ENCODE peak calls at places on chromosomes 11 and 22, in six cellular contexts. H, C, W, N, M and D are unnamed samples.

GRCh38 chr22:27153386-27153785 is 496.0 kb downstream of the MIAT start:
- DNase-seq in H (no peak), C (no peak), W (no peak), N (peak; percentile 25), M (no peak), D (no peak)

GRCh38 chr22:40193429-40194421 is 16.0 kb downstream of the TNRC6B start:
- DNase-seq in H (peak; percentile 71), C (no peak), W (no peak), N (peak; percentile 39), M (no peak), D (peak; percentile 49)

GRCh38 chr11:4087551-4087950 is 7.0 kb upstream of the RRM1 start:
- DNase-seq in H (no peak), C (no peak), W (no peak), N (peak; percentile 47), M (no peak), D (peak; percentile 50)

GRCh38 chr22:49352361-49353169 is 475.1 kb downstream of the BRD1 start:
- DNase-seq in H (no peak), C (no peak), W (no peak), N (no peak), M (no peak), D (no peak)

GRCh38 chr11:17351171-17351509 is 460 bp upstream of the NCR3LG1 start:
- DNase-seq in H (no peak), C (no peak), W (peak; percentile 14), N (no peak), M (no peak), D (no peak)

GRCh38 chr22:49753961-49754673 is 73.6 kb downstream of the BRD1 start:
- DNase-seq in H (no peak), C (no peak), W (no peak), N (no peak), M (peak; percentile 36), D (no peak)

GRCh38 chr11:110176366-110177056 is 83.3 kb downstream of the ZC3H12C start:
- DNase-seq in H (peak; percentile 74), C (no peak), W (no peak), N (peak; percentile 20), M (no peak), D (peak; percentile 40)

GRCh38 chr11:76426660-76427059 is 18.2 kb upstream of the EMSY start:
- DNase-seq in H (no peak), C (no peak), W (no peak), N (no peak), M (no peak), D (no peak)

GRCh38 chr11:58905141-58905715 is 34.1 kb upstream of the GLYATL1 start:
- DNase-seq in H (peak; percentile 38), C (no peak), W (no peak), N (peak; percentile 73), M (peak; percentile 27), D (peak; percentile 59)

GRCh38 chr22:22798232-22798616 is 89.4 kb upstream of the IGLL5 start:
- DNase-seq in H (no peak), C (no peak), W (no peak), N (no peak), M (no peak), D (no peak)

GRCh38 chr22:49995413-49996191 is 17.0 kb downstream of the IL17REL start:
- DNase-seq in H (no peak), C (no peak), W (no peak), N (no peak), M (no peak), D (no peak)

GRCh38 chr11:26158251-26158650 is 173.7 kb upstream of the ANO3 start:
- DNase-seq in H (no peak), C (no peak), W (no peak), N (no peak), M (no peak), D (no peak)

GRCh38 chr22:42769574-42770447 is 49.1 kb upstream of the A4GALT start:
- DNase-seq in H (peak; percentile 88), C (peak; percentile 38), W (no peak), N (peak; percentile 90), M (peak; percentile 89), D (peak; percentile 79)

GRCh38 chr22:30425616-30426394 is at the start of gene MTFP1:
- DNase-seq in H (peak; percentile 75), C (no peak), W (peak; percentile 70), N (peak; percentile 67), M (peak; percentile 72), D (peak; percentile 56)

GRCh38 chr11:92346220-92346619 is 121.6 kb downstream of the FAT3 start:
- DNase-seq in H (no peak), C (no peak), W (no peak), N (no peak), M (no peak), D (no peak)

GRCh38 chr11:92342034-92342433 is 117.4 kb downstream of the FAT3 start:
- DNase-seq in H (no peak), C (no peak), W (no peak), N (no peak), M (no peak), D (no peak)

GRCh38 chr11:92342886-92343285 is 118.3 kb downstream of the FAT3 start:
- DNase-seq in H (peak; percentile 1), C (no peak), W (no peak), N (no peak), M (no peak), D (no peak)

GRCh38 chr11:92340839-92341238 is 116.2 kb downstream of the FAT3 start:
- DNase-seq in H (peak; percentile 2), C (no peak), W (no peak), N (no peak), M (no peak), D (peak; percentile 22)
- TF ChIP-seq CTCF in H (peak; percentile 56), C (peak; percentile 10), W (no peak), N (peak; percentile 14), M (peak; percentile 21), D (peak; percentile 39)

GRCh38 chr11:78633516-78634310 is 59.0 kb upstream of the NARS2 start:
- DNase-seq in H (no peak), C (no peak), W (no peak), N (no peak), M (no peak), D (no peak)

GRCh38 chr11:78630155-78630554 is 55.5 kb upstream of the NARS2 start:
- DNase-seq in H (no peak), C (no peak), W (no peak), N (no peak), M (no peak), D (no peak)

GRCh38 chr11:78635814-78636506 is 61.3 kb upstream of the NARS2 start:
- DNase-seq in H (no peak), C (no peak), W (no peak), N (no peak), M (no peak), D (no peak)

DNA sequence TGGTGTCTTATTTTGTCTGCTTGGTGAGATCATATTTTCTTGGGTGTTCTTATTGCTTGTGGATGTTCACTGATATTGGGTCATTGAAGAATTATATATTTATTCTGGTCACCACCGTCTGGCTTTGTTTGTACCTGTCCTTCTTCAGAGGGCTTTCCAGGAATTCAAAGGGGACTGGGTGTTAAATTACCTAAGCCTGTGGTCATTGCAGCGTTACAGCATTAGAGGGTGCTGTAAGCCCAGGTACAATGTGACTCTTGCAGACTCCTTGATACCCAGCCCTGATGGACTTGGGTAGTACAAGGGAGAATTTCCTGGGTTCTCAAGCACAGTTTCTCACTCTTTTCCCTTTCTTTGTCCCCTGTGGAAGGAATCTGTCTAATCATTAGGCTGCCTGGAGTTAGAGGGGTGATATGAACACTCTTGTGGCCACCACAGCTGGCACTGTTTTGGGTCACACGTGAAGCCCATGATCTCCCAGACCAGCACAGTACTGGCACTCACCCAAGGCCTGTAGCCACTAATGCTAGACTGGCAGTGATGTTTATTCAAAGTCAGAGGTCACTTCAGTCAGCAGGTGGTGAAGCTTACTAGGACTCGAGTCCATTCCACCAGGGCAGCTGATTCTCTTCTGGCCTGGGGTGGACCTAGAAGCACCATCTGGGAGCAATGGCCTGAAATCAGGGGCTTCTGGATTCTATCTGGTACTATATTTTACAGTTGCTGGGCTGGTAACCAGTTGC is 56.1 kb upstream of the NARS2 start:
- DNase-seq in H (no peak), C (no peak), W (no peak), N (no peak), M (no peak), D (no peak)
- TF ChIP-seq CTCF in H (no peak), C (no peak), W (no peak), N (no peak), M (no peak), D (no peak)

DNA sequence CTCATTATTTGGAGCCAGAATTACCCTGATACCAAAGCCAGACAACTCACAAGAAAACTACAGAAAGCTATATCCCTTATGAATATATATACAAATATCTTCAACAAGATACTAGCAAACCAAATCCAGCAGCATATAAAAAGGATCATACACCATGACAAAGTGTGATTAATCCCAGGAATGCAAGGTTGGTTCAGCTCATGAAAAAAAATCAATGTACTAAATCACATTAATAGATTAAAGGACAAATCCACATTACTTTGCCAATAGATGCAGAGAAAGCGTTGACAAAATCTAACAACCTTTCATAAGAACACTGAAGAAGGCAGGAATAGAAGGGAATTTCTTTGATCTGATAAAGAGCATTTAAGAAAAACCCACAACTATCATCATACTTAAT is 50.4 kb upstream of the TEAD1 start:
- DNase-seq in H (no peak), C (no peak), W (no peak), N (no peak), M (no peak), D (no peak)
- TF ChIP-seq CTCF in H (no peak), C (no peak), W (no peak), N (no peak), M (no peak), D (no peak)

GRCh38 chr22:17888439-17888838 is 114.2 kb upstream of the BID start:
- DNase-seq in H (no peak), C (no peak), W (no peak), N (no peak), M (no peak), D (no peak)

GRCh38 chr22:17890245-17890671 is 116.0 kb upstream of the BID start:
- DNase-seq in H (no peak), C (no peak), W (no peak), N (no peak), M (no peak), D (no peak)

GRCh38 chr22:17890892-17891291 is 116.6 kb upstream of the BID start:
- DNase-seq in H (no peak), C (no peak), W (no peak), N (no peak), M (no peak), D (no peak)

GRCh38 chr22:17891427-17892167 is 117.3 kb upstream of the BID start:
- DNase-seq in H (no peak), C (no peak), W (no peak), N (no peak), M (no peak), D (no peak)

DNA sequence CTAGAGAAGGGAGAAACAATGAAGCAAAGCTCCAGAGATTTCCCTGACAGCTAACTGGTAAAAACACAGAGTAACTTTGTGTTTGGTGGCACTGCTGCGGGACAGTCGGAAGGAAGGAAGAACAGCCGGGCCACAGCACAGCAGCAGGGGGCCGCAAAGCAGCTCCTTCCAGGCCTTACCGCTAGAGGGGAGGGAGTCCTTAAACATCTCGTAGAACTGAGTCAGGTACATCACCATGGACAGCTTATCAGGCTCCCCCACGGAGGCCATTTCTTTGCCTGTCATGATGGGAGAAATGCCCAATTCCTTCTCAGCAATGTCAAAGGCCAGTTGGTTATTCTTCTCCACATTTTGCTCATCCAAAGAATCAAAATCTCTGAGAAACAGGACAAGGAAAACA is 114.6 kb upstream of the BID start:
- DNase-seq in H (peak; percentile 48), C (no peak), W (no peak), N (no peak), M (no peak), D (peak; percentile 16)
- TF ChIP-seq CTCF in H (no peak), C (peak; percentile 25), W (no peak), N (no peak), M (no peak), D (peak; percentile 43)